ENCODE peak calls at places on chromosomes 3 and 15, in eight cellular contexts. B is RCC 7860; J is breast epithelium; R is pulmonary artery endothelial cell; N is activated naive CD4-positive, alpha-beta T cell; T is left lung; M is KBM-7; F is progenitor cell of endocrine pancreas. Y is an unnamed sample.

GRCh38 chr15:57149196-57149595 is 227.1 kb upstream of the CGNL1 start:
- DNase-seq in T (no peak), J (no peak), R (no peak), B (no peak), M (no peak), N (no peak), F (no peak), Y (peak)

GRCh38 chr3:192543163-192543562 is 184.2 kb downstream of the FGF12 start:
- DNase-seq in T (no peak), M (no peak), N (no peak), B (no peak), J (no peak), R (no peak), F (no peak), Y (no peak)

GRCh38 chr3:186979837-186980236 is 49.5 kb downstream of the ST6GAL1 start:
- DNase-seq in B (no peak), N (no peak), F (no peak), T (no peak), R (no peak), M (no peak), J (no peak), Y (no peak)

GRCh38 chr15:89551502-89551901 is 23.8 kb upstream of the TICRR start:
- DNase-seq in R (no peak), B (no peak), J (no peak), M (no peak), T (no peak), N (no peak), F (no peak), Y (no peak)

GRCh38 chr15:89326316-89326715 is 8.3 kb downstream of the POLG start:
- DNase-seq in M (no peak), B (no peak), J (no peak), N (no peak), R (no peak), T (no peak), F (no peak), Y (no peak)

GRCh38 chr3:144031938-144032337 is 60.3 kb downstream of the DIPK2A start:
- DNase-seq in B (no peak), F (no peak), R (no peak), T (no peak), M (no peak), J (peak), N (no peak), Y (peak)

GRCh38 chr3:191648787-191649186 is 187.8 kb downstream of the PYDC2 start:
- DNase-seq in N (no peak), M (no peak), F (no peak), T (no peak), R (no peak), J (no peak), B (no peak), Y (no peak)

GRCh38 chr15:27046891-27047290 is 75.9 kb downstream of the GABRG3 start:
- DNase-seq in N (no peak), R (no peak), F (no peak), T (no peak), J (no peak), B (no peak), M (no peak), Y (no peak)

GRCh38 chr3:131821376-131821775 is 213.4 kb downstream of the CPNE4 start:
- DNase-seq in T (no peak), J (no peak), N (no peak), R (no peak), M (no peak), F (no peak), B (no peak), Y (no peak)

GRCh38 chr3:85161544-85161943 is 202.8 kb downstream of the CADM2 start:
- DNase-seq in J (no peak), M (no peak), F (no peak), N (no peak), T (no peak), B (peak), R (no peak), Y (peak)

GRCh38 chr3:23004971-23005370 is 198.2 kb upstream of the UBE2E2 start:
- DNase-seq in J (no peak), R (no peak), F (no peak), B (peak), T (no peak), M (no peak), N (no peak), Y (peak)

GRCh38 chr15:63530762-63531299 is 26.4 kb downstream of the USP3 start:
- DNase-seq in R (no peak), N (no peak), F (no peak), T (no peak), B (no peak), J (no peak), M (no peak), Y (no peak)

GRCh38 chr3:123678108-123678511 is 93.3 kb upstream of the HACD2 start:
- DNase-seq in B (peak), J (no peak), R (no peak), M (peak), T (no peak), N (no peak), F (no peak), Y (peak)

GRCh38 chr3:193782280-193782654 is 189.3 kb downstream of the OPA1 start:
- DNase-seq in R (no peak), B (peak), M (no peak), F (peak), J (peak), N (no peak), T (no peak), Y (peak)

GRCh38 chr3:89000886-89001285 is 106.5 kb upstream of the EPHA3 start:
- DNase-seq in B (no peak), R (no peak), M (no peak), T (no peak), F (no peak), N (no peak), J (no peak), Y (peak)

GRCh38 chr3:82240322-82240721 is 478.9 kb upstream of the GBE1 start:
- DNase-seq in M (no peak), T (no peak), N (no peak), B (no peak), F (no peak), J (no peak), R (no peak), Y (no peak)

GRCh38 chr15:62781081-62781497 is 261.5 kb upstream of the TPM1 start:
- DNase-seq in F (no peak), N (no peak), M (peak), T (no peak), R (no peak), B (peak), J (no peak), Y (peak)

GRCh38 chr3:43144811-43145490 is 39.1 kb upstream of the POMGNT2 start:
- DNase-seq in T (no peak), N (no peak), F (no peak), B (no peak), M (no peak), R (peak), J (no peak), Y (peak)

GRCh38 chr3:85691196-85691595 is 732.4 kb downstream of the CADM2 start:
- DNase-seq in J (no peak), F (no peak), B (no peak), M (no peak), T (no peak), N (no peak), R (no peak), Y (no peak)

GRCh38 chr3:41650406-41650805 is 311.5 kb downstream of the ULK4 start:
- DNase-seq in M (no peak), J (no peak), B (no peak), T (peak), R (no peak), F (no peak), N (no peak), Y (no peak)

GRCh38 chr15:42138968-42139386 is 17.5 kb downstream of the PLA2G4F start:
- DNase-seq in B (no peak), F (no peak), T (peak), N (no peak), R (no peak), J (no peak), M (no peak), Y (no peak)

Y was measured in astrocyte.